ENCODE peak calls at places on chromosomes 13 and 19, in seven cellular contexts. Y, U, P, J, T, E and Z are unnamed samples.

GRCh38 chr19:33868821-33869412 is 72.2 kb downstream of the KCTD15 start:
- DNase-seq in U (no peak), T (peak; percentile 51), Y (no peak), P (peak; percentile 28), J (peak; percentile 58), E (peak; percentile 55), Z (no peak)

GRCh38 chr19:43476606-43477005 is 11.2 kb upstream of the LYPD3 start:
- DNase-seq in P (peak; percentile 88), U (no peak), E (no peak), Y (no peak), T (peak; percentile 84), J (no peak), Z (no peak)

GRCh38 chr19:4523306-4524110 is 5.2 kb upstream of the PLIN4 start:
- DNase-seq in E (peak; percentile 74), Y (peak; percentile 87), P (peak; percentile 36), J (peak; percentile 61), U (peak; percentile 76), T (peak; percentile 63), Z (no peak)

GRCh38 chr19:4369888-4370260 is 26.5 kb downstream of the MPND start:
- DNase-seq in E (peak; percentile 65), T (no peak), U (peak; percentile 74), Y (peak; percentile 78), J (no peak), P (no peak), Z (peak; percentile 68)

GRCh38 chr19:50780753-50781480 is 9.3 kb upstream of the ACP4 start:
- DNase-seq in P (no peak), T (no peak), U (no peak), J (no peak), Y (no peak), E (no peak), Z (no peak)

GRCh38 chr19:4388171-4389063 is 11.9 kb downstream of the SH3GL1 start:
- DNase-seq in P (no peak), T (no peak), E (no peak), Y (peak; percentile 77), J (no peak), U (peak; percentile 52), Z (peak; percentile 77)

GRCh38 chr19:10027158-10027997 is 14.1 kb downstream of the RDH8 start:
- DNase-seq in E (peak; percentile 98), T (peak; percentile 97), P (peak; percentile 93), U (peak; percentile 96), Y (peak; percentile 96), J (peak; percentile 96), Z (peak; percentile 96)

GRCh38 chr19:16458391-16459128 is 13.2 kb downstream of the EPS15L1 start:
- DNase-seq in J (no peak), Y (peak; percentile 81), P (no peak), E (no peak), T (no peak), U (no peak), Z (no peak)

GRCh38 chr13:50080856-50081105 is 65.5 kb downstream of the KCNRG start:
- DNase-seq in J (no peak), U (no peak), E (no peak), T (no peak), Y (no peak), P (peak; percentile 47), Z (no peak)

GRCh38 chr13:32846020-32846451 is 170.2 kb upstream of the KL start:
- DNase-seq in J (no peak), E (no peak), Y (no peak), T (no peak), U (no peak), P (no peak), Z (no peak)

GRCh38 chr13:45305079-45305478 is 35.9 kb downstream of the TPT1 start:
- DNase-seq in U (no peak), Y (no peak), J (no peak), T (no peak), E (no peak), P (no peak), Z (no peak)

GRCh38 chr13:85314686-85315085 is 484.5 kb downstream of the SLITRK6 start:
- DNase-seq in U (no peak), E (no peak), P (no peak), J (no peak), Y (no peak), T (no peak), Z (no peak)

GRCh38 chr19:18328340-18329034 is 5.6 kb upstream of the LSM4 start:
- DNase-seq in U (peak; percentile 89), Y (peak; percentile 92), J (peak; percentile 94), E (peak; percentile 98), P (peak; percentile 98), T (peak; percentile 99), Z (peak; percentile 96)

GRCh38 chr19:12792853-12793289 is 1.6 kb downstream of the JUNB start:
- DNase-seq in E (no peak), P (no peak), T (no peak), J (no peak), Y (no peak), U (no peak), Z (no peak)

GRCh38 chr19:54478677-54479266 is 5.7 kb upstream of the CDC42EP5 start:
- DNase-seq in J (no peak), P (peak; percentile 54), E (peak; percentile 93), Y (no peak), U (no peak), T (peak; percentile 64), Z (no peak)

GRCh38 chr19:51031880-51032225 is 2.9 kb downstream of the KLK12 start:
- DNase-seq in U (no peak), T (no peak), Y (no peak), P (no peak), J (no peak), E (no peak), Z (no peak)

GRCh38 chr19:55600336-55601028 is 394 bp downstream of the ZNF524 start:
- DNase-seq in T (no peak), E (peak; percentile 94), P (no peak), Y (no peak), J (peak; percentile 83), U (no peak), Z (no peak)

GRCh38 chr19:33428627-33429013 is 55.1 kb downstream of the CEBPG start:
- DNase-seq in P (no peak), U (peak; percentile 14), T (no peak), E (no peak), J (no peak), Y (peak; percentile 2), Z (no peak)

GRCh38 chr19:10238172-10238783 is 7.1 kb upstream of the S1PR2 start:
- DNase-seq in T (peak; percentile 96), U (peak; percentile 59), J (peak; percentile 83), E (no peak), P (peak; percentile 100), Y (peak; percentile 78), Z (no peak)

GRCh38 chr19:46745521-46746280 is at the start of gene FKRP:
- DNase-seq in P (no peak), J (peak; percentile 55), U (no peak), E (peak; percentile 56), Y (no peak), T (no peak), Z (no peak)
- H3K27ac ChIP-seq in P (peak within 1 kb of the TSS; percentile 76), J (peak within 1 kb of the TSS; percentile 91), U (peak within 1 kb of the TSS; percentile 88), E (peak within 1 kb of the TSS; percentile 5), Y (peak within 1 kb of the TSS; percentile 95), T (peak within 1 kb of the TSS; percentile 98), Z (peak within 1 kb of the TSS; percentile 97)

GRCh38 chr19:1070931-1071791 is 4.2 kb downstream of the ARHGAP45 start:
- DNase-seq in U (no peak), J (peak; percentile 30), E (peak; percentile 80), P (no peak), T (no peak), Y (peak; percentile 51), Z (no peak)

GRCh38 chr19:1067341-1068103 is 555 bp downstream of the ARHGAP45 start:
- DNase-seq in E (no peak), U (peak; percentile 48), P (no peak), Y (no peak), T (no peak), J (no peak), Z (no peak)

GRCh38 chr19:1068111-1069001 is 1.4 kb downstream of the ARHGAP45 start:
- DNase-seq in T (no peak), U (peak; percentile 76), E (no peak), J (peak; percentile 51), Y (peak; percentile 56), P (no peak), Z (peak; percentile 47)

GRCh38 chr19:1070576-1070930 is 3.6 kb downstream of the ARHGAP45 start:
- DNase-seq in J (no peak), T (no peak), P (no peak), E (peak; percentile 86), Y (peak; percentile 37), U (peak; percentile 48), Z (no peak)

DNA sequence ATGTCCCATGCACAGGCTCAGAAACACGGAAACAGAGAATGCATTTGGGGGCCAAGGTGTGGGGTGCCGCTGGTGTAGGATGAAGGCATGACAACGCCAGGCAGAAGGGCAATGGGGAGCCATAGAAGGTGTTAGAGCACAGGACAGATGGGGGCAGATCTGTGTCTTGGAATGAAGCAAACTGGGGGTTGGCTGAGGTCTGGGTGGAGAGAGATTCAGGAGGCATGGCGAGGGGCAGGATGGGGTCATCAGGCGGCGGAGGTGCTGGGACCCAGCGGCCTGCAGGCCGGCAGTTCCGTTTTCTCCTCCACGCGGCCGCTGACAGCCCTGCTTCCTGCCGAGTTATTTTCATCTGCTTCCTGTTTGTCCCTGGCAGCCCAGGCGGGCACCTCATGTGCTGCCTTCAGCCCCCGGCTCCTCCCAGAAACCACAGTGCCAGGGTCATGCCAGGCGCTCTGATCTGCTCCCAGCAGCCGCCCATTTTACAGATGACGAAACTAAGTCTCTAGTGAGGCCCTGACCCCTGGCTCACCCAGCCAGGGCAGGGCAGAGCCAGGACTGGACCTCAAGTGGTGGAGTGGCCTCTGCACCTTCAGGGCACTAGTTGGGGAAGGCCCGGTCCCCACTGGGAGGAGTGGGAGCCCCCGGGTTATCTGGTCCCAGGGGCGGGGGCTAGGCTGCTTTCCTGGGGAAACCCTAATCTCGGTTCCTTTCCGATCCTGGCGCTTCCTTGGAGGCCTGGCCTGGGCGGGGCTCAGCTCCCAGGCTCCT is 2.2 kb downstream of the ARHGAP45 start:
- DNase-seq in T (no peak), Y (peak; percentile 83), E (no peak), P (no peak), J (peak; percentile 73), U (peak; percentile 94), Z (peak; percentile 76)
- TF ChIP-seq CTCF in T (no peak), Y (no peak), E (no peak), P (no peak), J (no peak), U (no peak), Z (no peak)

GRCh38 chr13:109148243-109148642 is 518.8 kb downstream of the MYO16 start:
- DNase-seq in E (no peak), Y (no peak), T (peak; percentile 12), J (no peak), U (no peak), P (peak; percentile 82), Z (no peak)

GRCh38 chr13:109144693-109145437 is 515.5 kb downstream of the MYO16 start:
- DNase-seq in Y (no peak), E (no peak), P (no peak), J (no peak), U (no peak), T (no peak), Z (no peak)

GRCh38 chr13:109145631-109146030 is 516.2 kb downstream of the MYO16 start:
- DNase-seq in E (peak; percentile 70), J (no peak), Y (no peak), U (no peak), T (peak; percentile 84), P (peak; percentile 82), Z (no peak)

GRCh38 chr13:109146912-109147624 is 517.7 kb downstream of the MYO16 start:
- DNase-seq in J (no peak), Y (no peak), E (no peak), U (no peak), P (peak; percentile 65), T (peak; percentile 57), Z (no peak)

GRCh38 chr13:109146393-109146792 is 517.0 kb downstream of the MYO16 start:
- DNase-seq in E (no peak), P (no peak), Y (no peak), T (no peak), J (no peak), U (no peak), Z (no peak)
- H3K27ac ChIP-seq in E (no peak overlapping the region), P (no peak overlapping the region), Y (peak overlapping the region; percentile 25), T (no peak overlapping the region), J (no peak overlapping the region), U (no peak overlapping the region), Z (peak overlapping the region; percentile 25)

GRCh38 chr19:19531951-19532805 is 3.5 kb downstream of the YJEFN3 start:
- DNase-seq in E (peak; percentile 94), P (peak; percentile 51), T (peak; percentile 73), Y (peak; percentile 91), J (peak; percentile 72), U (peak; percentile 91), Z (peak; percentile 88)
- TF ChIP-seq CTCF in E (peak; percentile 92), P (peak; percentile 88), T (peak; percentile 96), Y (peak; percentile 95), J (peak; percentile 93), U (peak; percentile 92), Z (peak; percentile 96)